ENCODE peak calls at places on chromosomes 13 and 19, in four cellular contexts. One of them, this sample, is unnamed.

GRCh38 chr13:71149498-71150363 is 717.3 kb downstream of the DACH1 start:
- DNase-seq in HTR-8/SVneo: no peak
- DNase-seq in heart right ventricle: no peak
- DNase-seq in stimulated activated CD4-positive, alpha-beta T cell treated with anti-CD3 and anti-CD28 coated beads, Interleukin-12 subunit alpha, Interleukin-12 subunit beta, amount 100 ng/mL, for 48 hours: no peak
- DNase-seq in this sample: no peak

GRCh38 chr13:52788011-52788410 is 48.4 kb upstream of the CNMD start:
- DNase-seq in HTR-8/SVneo: no peak
- DNase-seq in heart right ventricle: no peak
- DNase-seq in stimulated activated CD4-positive, alpha-beta T cell treated with anti-CD3 and anti-CD28 coated beads, Interleukin-12 subunit alpha, Interleukin-12 subunit beta, amount 100 ng/mL, for 48 hours: no peak
- DNase-seq in this sample: no peak

GRCh38 chr19:11461453-11461852 is 19.4 kb downstream of the ELAVL3 start:
- DNase-seq in HTR-8/SVneo: no peak
- DNase-seq in heart right ventricle: no peak
- DNase-seq in stimulated activated CD4-positive, alpha-beta T cell treated with anti-CD3 and anti-CD28 coated beads, Interleukin-12 subunit alpha, Interleukin-12 subunit beta, amount 100 ng/mL, for 48 hours: no peak
- DNase-seq in this sample: no peak

GRCh38 chr19:13060964-13061927 is 41.4 kb downstream of the LYL1 start:
- DNase-seq in HTR-8/SVneo: peak; percentile 85
- DNase-seq in heart right ventricle: peak; percentile 89
- DNase-seq in stimulated activated CD4-positive, alpha-beta T cell treated with anti-CD3 and anti-CD28 coated beads, Interleukin-12 subunit alpha, Interleukin-12 subunit beta, amount 100 ng/mL, for 48 hours: peak; percentile 81
- DNase-seq in this sample: peak; percentile 88

GRCh38 chr19:55178781-55179569 is 1.1 kb downstream of the SYT5 start:
- DNase-seq in HTR-8/SVneo: no peak
- DNase-seq in heart right ventricle: peak; percentile 45
- DNase-seq in stimulated activated CD4-positive, alpha-beta T cell treated with anti-CD3 and anti-CD28 coated beads, Interleukin-12 subunit alpha, Interleukin-12 subunit beta, amount 100 ng/mL, for 48 hours: peak; percentile 74
- DNase-seq in this sample: peak; percentile 93

GRCh38 chr13:113792236-113792770 is 33.3 kb downstream of the TMEM255B start:
- DNase-seq in HTR-8/SVneo: no peak
- DNase-seq in heart right ventricle: no peak
- DNase-seq in stimulated activated CD4-positive, alpha-beta T cell treated with anti-CD3 and anti-CD28 coated beads, Interleukin-12 subunit alpha, Interleukin-12 subunit beta, amount 100 ng/mL, for 48 hours: no peak
- DNase-seq in this sample: no peak

GRCh38 chr19:8515317-8515716 is 1.4 kb upstream of the ZNF414 start:
- DNase-seq in HTR-8/SVneo: no peak
- DNase-seq in heart right ventricle: no peak
- DNase-seq in stimulated activated CD4-positive, alpha-beta T cell treated with anti-CD3 and anti-CD28 coated beads, Interleukin-12 subunit alpha, Interleukin-12 subunit beta, amount 100 ng/mL, for 48 hours: peak; percentile 46
- DNase-seq in this sample: no peak

GRCh38 chr13:112941349-112941748 is 27.7 kb upstream of the MCF2L start:
- DNase-seq in HTR-8/SVneo: no peak
- DNase-seq in heart right ventricle: no peak
- DNase-seq in stimulated activated CD4-positive, alpha-beta T cell treated with anti-CD3 and anti-CD28 coated beads, Interleukin-12 subunit alpha, Interleukin-12 subunit beta, amount 100 ng/mL, for 48 hours: no peak
- DNase-seq in this sample: no peak

This sample was measured in germinal center.